ENCODE peak calls at places on chromosomes 11 and 22, in six cellular contexts. B is left lung; G is Panc1; E is HL-60; V is CD8-positive, alpha-beta memory T cell; M is H9. D is an unnamed sample.

GRCh38 chr11:3122775-3123201 is 42.3 kb downstream of the OSBPL5 start:
- DNase-seq in V (no peak), E (no peak), B (peak), M (no peak), G (no peak), D (no peak)

GRCh38 chr22:36397081-36397766 is 9.5 kb upstream of the MYH9 start:
- DNase-seq in E (no peak), B (no peak), M (no peak), G (no peak), V (no peak), D (no peak)

GRCh38 chr11:82701847-82702520 is 31.7 kb downstream of the FAM181B start:
- DNase-seq in M (peak), E (no peak), B (no peak), G (no peak), V (no peak), D (no peak)

GRCh38 chr11:74462009-74462408 is 5.3 kb downstream of the KCNE3 start:
- DNase-seq in B (peak), E (peak), G (no peak), M (no peak), V (no peak), D (no peak)

GRCh38 chr11:117570701-117571100 is 226.3 kb downstream of the DSCAML1 start:
- DNase-seq in M (no peak), V (no peak), B (peak), E (no peak), G (no peak), D (no peak)

GRCh38 chr22:43004362-43005035 is 10.4 kb downstream of the PACSIN2 start:
- DNase-seq in B (peak), E (peak), V (no peak), M (no peak), G (no peak), D (no peak)

GRCh38 chr11:66883021-66883968 is 26.4 kb downstream of the LRFN4 start:
- DNase-seq in B (no peak), E (no peak), V (peak), M (peak), G (peak), D (peak)

GRCh38 chr22:27867114-27867957 is 51.7 kb downstream of the PITPNB start:
- DNase-seq in B (no peak), E (no peak), G (no peak), V (no peak), M (no peak), D (no peak)

GRCh38 chr22:38226853-38227649 is 25.3 kb downstream of the MAFF start:
- DNase-seq in V (no peak), B (no peak), G (no peak), M (no peak), E (no peak), D (no peak)
- H3K27ac ChIP-seq in V (no peak), B (no peak), G (no peak), M (no peak), E (no peak), D (no peak)

DNA sequence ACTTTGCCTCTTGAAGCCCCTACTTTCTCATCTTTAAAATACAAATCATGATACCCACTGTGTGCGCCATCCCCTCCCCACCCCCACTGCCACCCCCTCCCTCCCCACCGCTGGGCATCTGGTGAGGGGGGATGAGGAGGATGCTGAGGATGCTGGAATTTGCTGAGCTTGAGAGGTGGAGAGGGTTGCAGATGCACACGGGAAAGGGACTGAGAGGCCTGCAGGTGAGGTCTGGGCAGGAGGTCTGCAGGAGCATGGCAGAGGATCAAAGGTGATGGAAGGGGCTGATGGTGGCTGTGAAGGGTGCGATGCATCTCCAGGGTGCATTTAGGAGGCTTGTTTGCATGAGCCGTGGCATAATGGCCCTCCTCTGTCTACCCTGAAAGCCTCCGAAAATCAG is 7.6 kb upstream of the TBC1D22A start:
- DNase-seq in M (no peak), E (no peak), V (no peak), G (no peak), B (no peak), D (no peak)
- H3K27ac ChIP-seq in M (no peak), E (peak), V (peak), G (no peak), B (peak), D (no peak)

DNA sequence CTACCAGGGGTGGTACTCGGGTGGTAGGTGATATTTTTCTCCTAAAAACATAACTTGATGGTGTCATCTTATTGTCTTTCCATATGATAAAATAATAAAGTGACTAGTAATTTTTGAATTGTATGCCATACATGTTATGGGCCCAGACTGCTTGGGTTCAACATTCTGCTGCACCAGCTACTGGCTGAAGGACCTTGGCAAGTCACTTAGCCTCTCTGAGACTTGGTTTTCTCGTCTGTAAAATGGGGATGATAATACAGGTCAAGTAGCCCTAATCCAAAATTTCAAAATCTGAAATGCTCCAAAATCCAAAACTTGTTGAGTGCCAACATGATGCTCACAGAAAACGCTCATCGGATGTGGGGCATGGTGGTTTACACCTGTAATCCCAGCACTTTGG is 35.6 kb upstream of the TFIP11 start:
- DNase-seq in V (no peak), G (no peak), E (no peak), M (no peak), B (no peak), D (no peak)
- H3K27ac ChIP-seq in V (no peak), G (no peak), E (peak), M (no peak), B (no peak), D (no peak)

DNA sequence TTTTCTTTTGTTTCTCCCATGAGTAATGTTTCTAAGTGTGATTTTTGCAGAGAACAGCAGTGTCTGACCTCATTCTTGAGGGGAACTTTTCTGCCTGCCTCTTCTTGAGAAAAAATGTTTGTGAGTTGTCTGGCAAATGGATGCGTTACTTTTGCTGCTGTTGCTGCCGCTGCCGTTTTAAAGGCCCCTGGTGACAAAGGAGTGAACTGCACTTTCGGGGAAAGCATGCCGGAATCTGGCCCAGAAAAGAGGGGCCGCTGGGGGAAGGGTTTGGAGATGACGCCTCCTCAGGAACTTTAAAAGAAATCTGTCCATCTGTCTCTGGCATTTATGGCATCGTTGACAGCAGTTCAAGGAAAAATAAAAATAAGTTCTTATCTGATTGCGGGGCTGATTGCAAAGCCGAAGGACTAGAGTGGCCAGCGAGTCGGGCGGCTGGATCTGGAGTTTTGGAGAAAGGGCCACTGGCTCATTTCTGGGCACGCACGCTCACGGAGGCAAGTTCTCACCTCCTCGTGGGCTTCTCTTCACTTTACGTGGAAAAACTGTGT is 16.5 kb downstream of the ZBTB16 start:
- DNase-seq in E (no peak), M (peak), B (no peak), V (no peak), G (no peak), D (peak)
- H3K27ac ChIP-seq in E (peak), M (no peak), B (peak), V (no peak), G (no peak), D (no peak)

DNA sequence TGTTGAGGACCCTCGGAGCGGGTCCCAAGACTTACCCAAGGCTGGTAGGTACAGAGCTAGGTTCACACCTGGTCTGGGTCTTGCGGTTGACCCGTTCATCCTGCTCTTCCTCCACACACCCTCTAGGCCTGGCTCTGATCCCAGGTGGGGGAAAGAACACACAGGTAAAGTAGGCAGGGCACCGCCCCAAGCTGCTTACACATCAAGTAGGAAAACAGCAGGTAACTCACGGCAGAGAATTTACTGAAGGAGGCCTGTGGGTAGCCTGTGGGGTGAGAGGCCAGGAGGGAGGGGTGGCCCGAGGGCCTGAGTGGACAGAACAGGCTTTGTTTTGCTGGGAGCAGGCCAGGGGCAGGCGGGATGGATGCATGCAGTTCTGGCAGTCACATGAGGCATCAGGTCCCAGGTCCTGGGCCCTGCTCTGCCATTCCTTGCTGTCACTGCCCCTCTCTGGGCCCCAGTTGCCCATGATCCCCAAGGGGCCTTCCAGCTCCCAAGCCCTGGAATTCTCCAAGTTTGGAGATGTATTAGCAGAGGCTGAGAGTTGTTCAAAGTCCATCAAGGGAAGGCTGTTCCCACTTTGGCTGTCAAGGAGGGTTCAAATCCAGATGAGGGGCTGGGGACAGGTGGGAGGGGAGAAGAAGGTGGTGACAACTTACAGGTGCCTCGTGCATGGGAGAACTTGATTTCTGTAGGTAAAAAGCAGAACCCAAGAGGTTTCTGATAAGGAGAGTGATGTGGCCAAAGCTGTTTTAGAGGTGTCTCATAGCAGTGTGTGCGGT is 5.7 kb downstream of the TSKU start:
- DNase-seq in B (peak), G (no peak), V (no peak), M (no peak), E (no peak), D (no peak)
- H3K27ac ChIP-seq in B (no peak), G (no peak), V (no peak), M (no peak), E (no peak), D (no peak)

GRCh38 chr11:122207505-122207904 is 91.5 kb upstream of the BLID start:
- DNase-seq in B (no peak), G (no peak), E (no peak), M (no peak), V (no peak), D (no peak)
- H3K27ac ChIP-seq in B (peak), G (no peak), E (no peak), M (no peak), V (no peak), D (no peak)

GRCh38 chr22:24244144-24244787 is 616 bp downstream of the GGT5 start:
- DNase-seq in E (peak), V (no peak), B (no peak), G (no peak), M (no peak), D (no peak)

GRCh38 chr22:24247011-24247507 is 2.2 kb upstream of the GGT5 start:
- DNase-seq in B (no peak), M (no peak), G (no peak), E (no peak), V (no peak), D (no peak)

DNA sequence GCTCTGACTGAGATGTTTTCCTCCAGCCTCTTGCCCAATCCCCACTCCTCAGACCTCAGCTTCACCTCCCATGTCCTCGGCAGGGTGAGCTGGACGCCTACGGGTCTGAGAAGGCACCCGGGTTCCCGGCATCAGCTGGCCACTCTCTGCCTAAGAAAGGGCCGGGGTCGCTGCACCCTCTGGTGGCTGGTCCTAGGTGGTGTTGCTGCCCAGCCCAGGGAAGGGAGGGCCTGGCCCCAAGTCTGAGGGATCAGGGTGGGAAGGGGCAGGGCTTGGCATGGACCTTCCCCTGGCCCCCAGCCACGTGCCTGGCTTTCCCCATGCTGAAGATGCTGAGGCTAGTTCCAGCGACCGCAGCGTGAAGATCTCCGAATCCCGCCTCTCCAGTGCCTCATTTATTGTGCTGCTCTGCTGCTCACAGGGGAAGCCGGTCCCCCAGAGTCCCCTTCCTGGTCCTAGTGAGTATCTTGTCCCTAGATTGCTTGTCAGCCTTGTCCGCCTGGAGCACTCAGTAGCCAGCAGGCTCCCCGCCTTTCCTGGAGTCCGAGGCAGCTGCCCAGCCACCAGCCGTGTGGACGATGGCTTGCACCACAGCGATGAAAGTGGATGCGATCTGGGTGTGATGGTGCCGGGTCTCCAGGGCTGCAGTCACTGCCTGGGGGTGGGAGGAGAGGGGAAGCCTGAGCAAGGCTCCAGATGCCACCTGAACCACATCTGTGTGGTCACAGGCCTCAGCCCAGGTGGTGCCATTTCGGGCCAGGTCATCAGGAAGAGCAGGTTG is 2.9 kb upstream of the GGT5 start:
- DNase-seq in M (peak), B (peak), E (no peak), V (no peak), G (peak), D (peak)
- H3K27ac ChIP-seq in M (no peak), B (peak), E (no peak), V (no peak), G (peak), D (no peak)

GRCh38 chr11:78339945-78340344 is 77.7 kb downstream of the GAB2 start:
- DNase-seq in M (no peak), V (no peak), G (no peak), B (no peak), E (no peak), D (no peak)
- H3K27ac ChIP-seq in M (no peak), V (peak), G (no peak), B (no peak), E (no peak), D (no peak)